ENCODE peak calls at places on chromosomes 6 and 20, in seven cellular contexts. I, M, Q, V, X, H and R are unnamed samples.

GRCh38 chr6:133577851-133578250 is 311.1 kb upstream of the TCF21 start:
- DNase-seq in I (no peak), M (no peak), Q (no peak), V (no peak), X (no peak), H (no peak), R (peak)

GRCh38 chr6:169885131-169885530 is 133.7 kb downstream of the ERMARD start:
- DNase-seq in I (no peak), M (no peak), Q (no peak), V (no peak), X (no peak), H (no peak), R (no peak)

GRCh38 chr20:19341348-19342053 is 129.1 kb downstream of the SLC24A3 start:
- DNase-seq in I (no peak), M (no peak), Q (no peak), V (no peak), X (peak), H (no peak), R (no peak)

GRCh38 chr20:9617062-9617461 is 102.7 kb downstream of the LAMP5 start:
- DNase-seq in I (peak), M (peak), Q (peak), V (peak), X (peak), H (peak), R (peak)

GRCh38 chr6:18216411-18216810 is 47.9 kb downstream of the DEK start:
- DNase-seq in I (no peak), M (no peak), Q (no peak), V (no peak), X (no peak), H (peak), R (peak)

GRCh38 chr6:54710430-54710829 is 136.1 kb upstream of the FAM83B start:
- DNase-seq in I (no peak), M (no peak), Q (no peak), V (peak), X (no peak), H (no peak), R (no peak)

GRCh38 chr6:139287868-139288267 is 3.9 kb downstream of the TXLNB start:
- DNase-seq in I (no peak), M (no peak), Q (no peak), V (no peak), X (no peak), H (no peak), R (no peak)

GRCh38 chr6:90466191-90466940 is 120.5 kb downstream of the MAP3K7 start:
- DNase-seq in I (no peak), M (no peak), Q (no peak), V (no peak), X (no peak), H (peak), R (no peak)

GRCh38 chr20:58546312-58546711 is 31.1 kb upstream of the APCDD1L start:
- DNase-seq in I (no peak), M (no peak), Q (no peak), V (no peak), X (no peak), H (no peak), R (no peak)

GRCh38 chr6:138588805-138589434 is 89.6 kb upstream of the NHSL1 start:
- DNase-seq in I (peak), M (no peak), Q (peak), V (peak), X (no peak), H (peak), R (peak)

GRCh38 chr6:87561012-87561411 is 28.8 kb downstream of the RARS2 start:
- DNase-seq in I (no peak), M (no peak), Q (no peak), V (no peak), X (no peak), H (peak), R (no peak)

GRCh38 chr6:38248500-38249234 is 391.1 kb downstream of the BTBD9 start:
- DNase-seq in I (no peak), M (no peak), Q (no peak), V (no peak), X (no peak), H (no peak), R (no peak)